ENCODE peak calls at places on chromosomes 7 and 10, in ten cellular contexts. Z is GM12878, G is body of pancreas, B is suprapubic skin, W is sigmoid colon, C is A549, H is tibial nerve, M is HCT116, R is IMR-90, F is HepG2. X is an unnamed sample.

GRCh38 chr10:124156524-124157225 is 63.3 kb upstream of the CHST15 start:
- DNase-seq in R (no peak), Z (no peak), G (no peak), W (peak; percentile 52), H (no peak), C (no peak), M (no peak), F (no peak), B (no peak), X (peak; percentile 45)

GRCh38 chr10:117694251-117694650 is 151.7 kb downstream of the EMX2 start:
- DNase-seq in B (no peak), M (no peak), G (no peak), F (no peak), C (no peak), R (no peak), W (no peak), H (no peak), Z (no peak), X (no peak)

GRCh38 chr10:93193886-93194285 is 120.2 kb downstream of the CYP26A1 start:
- DNase-seq in W (no peak), Z (no peak), G (no peak), F (no peak), H (no peak), M (no peak), C (no peak), R (no peak), B (no peak), X (no peak)

GRCh38 chr7:53539558-53539957 is 504.1 kb downstream of the POM121L12 start:
- DNase-seq in B (no peak), H (no peak), C (no peak), F (no peak), M (no peak), G (no peak), W (no peak), Z (no peak), R (no peak), X (no peak)

GRCh38 chr7:73429218-73429617 is 4.4 kb upstream of the FZD9 start:
- DNase-seq in F (no peak), B (no peak), W (no peak), R (peak; percentile 38), G (no peak), C (no peak), M (no peak), H (no peak), Z (no peak), X (no peak)

GRCh38 chr10:91389636-91390512 is 20.3 kb upstream of the HECTD2 start:
- DNase-seq in W (no peak), H (no peak), G (peak; percentile 38), R (peak; percentile 71), Z (no peak), C (peak; percentile 16), F (peak; percentile 54), M (peak; percentile 37), B (no peak), X (no peak)

GRCh38 chr7:43749383-43749940 is 9.0 kb upstream of the BLVRA start:
- DNase-seq in Z (no peak), R (no peak), B (no peak), F (no peak), W (no peak), H (no peak), C (no peak), G (no peak), M (no peak), X (no peak)

GRCh38 chr10:16835223-16835622 is 18.0 kb upstream of the RSU1 start:
- DNase-seq in M (no peak), H (no peak), W (no peak), Z (no peak), F (no peak), B (no peak), G (peak; percentile 49), C (no peak), R (no peak), X (no peak)

GRCh38 chr7:65812281-65812680 is 60.6 kb upstream of the VKORC1L1 start:
- DNase-seq in H (no peak), G (no peak), Z (no peak), W (no peak), M (no peak), B (no peak), F (no peak), R (peak; percentile 72), C (no peak), X (no peak)

GRCh38 chr7:18153183-18153748 is 125.6 kb upstream of the PRPS1L1 start:
- DNase-seq in B (no peak), R (no peak), W (no peak), H (no peak), M (no peak), F (no peak), Z (no peak), G (no peak), C (no peak), X (no peak)

GRCh38 chr7:155543011-155543881 is 3.1 kb downstream of the CNPY1 start:
- DNase-seq in F (peak; percentile 34), W (no peak), B (no peak), R (peak; percentile 5), H (no peak), C (no peak), Z (no peak), G (no peak), M (no peak), X (no peak)

GRCh38 chr7:35384761-35385700 is 131.1 kb upstream of the TBX20 start:
- DNase-seq in F (no peak), Z (no peak), W (no peak), H (no peak), M (no peak), B (no peak), C (no peak), R (no peak), G (no peak), X (peak; percentile 78)

GRCh38 chr7:47624660-47625059 is 42.7 kb upstream of the TNS3 start:
- DNase-seq in F (no peak), G (no peak), B (no peak), H (no peak), Z (no peak), C (no peak), M (no peak), W (no peak), R (no peak), X (no peak)

GRCh38 chr7:47622586-47622945 is 40.7 kb upstream of the TNS3 start:
- DNase-seq in H (no peak), C (no peak), W (no peak), M (no peak), F (no peak), R (no peak), Z (no peak), B (no peak), G (no peak), X (no peak)

GRCh38 chr7:47621985-47622561 is 40.2 kb upstream of the TNS3 start:
- DNase-seq in C (no peak), H (no peak), W (no peak), F (no peak), Z (no peak), M (no peak), R (no peak), G (no peak), B (no peak), X (no peak)

GRCh38 chr7:47621347-47621746 is 39.4 kb upstream of the TNS3 start:
- DNase-seq in H (no peak), B (no peak), C (no peak), M (no peak), W (no peak), G (no peak), R (no peak), F (no peak), Z (no peak), X (no peak)

GRCh38 chr7:47622946-47623640 is 41.2 kb upstream of the TNS3 start:
- DNase-seq in M (no peak), H (no peak), R (peak; percentile 97), C (no peak), Z (no peak), B (no peak), G (peak; percentile 63), F (peak; percentile 89), W (peak; percentile 85), X (peak; percentile 65)
- H3K4me1 ChIP-seq in M (no peaks in the 10 kb centered on the region), H (peaks cover 23% of the 10 kb centered on the region), R (peaks cover 18% of the 10 kb centered on the region), C (peaks cover 45% of the 10 kb centered on the region), Z (peaks cover 10% of the 10 kb centered on the region), B (peaks cover 12% of the 10 kb centered on the region), G (peaks cover 21% of the 10 kb centered on the region), F (peaks cover 64% of the 10 kb centered on the region), W (peaks cover 33% of the 10 kb centered on the region), X (no peaks in the 10 kb centered on the region)

GRCh38 chr10:133121479-133121878 is 33.8 kb downstream of the ADGRA1 start:
- DNase-seq in Z (no peak), H (no peak), G (no peak), W (no peak), R (no peak), F (no peak), C (no peak), B (no peak), M (no peak), X (peak; percentile 20)
- TF ChIP-seq POLR2A in Z (no peak), H (no peak), G (no peak), W (no peak), R (no peak), F (no peak), C (no peak), B (no peak), M (no peak), X (no peak)

DNA sequence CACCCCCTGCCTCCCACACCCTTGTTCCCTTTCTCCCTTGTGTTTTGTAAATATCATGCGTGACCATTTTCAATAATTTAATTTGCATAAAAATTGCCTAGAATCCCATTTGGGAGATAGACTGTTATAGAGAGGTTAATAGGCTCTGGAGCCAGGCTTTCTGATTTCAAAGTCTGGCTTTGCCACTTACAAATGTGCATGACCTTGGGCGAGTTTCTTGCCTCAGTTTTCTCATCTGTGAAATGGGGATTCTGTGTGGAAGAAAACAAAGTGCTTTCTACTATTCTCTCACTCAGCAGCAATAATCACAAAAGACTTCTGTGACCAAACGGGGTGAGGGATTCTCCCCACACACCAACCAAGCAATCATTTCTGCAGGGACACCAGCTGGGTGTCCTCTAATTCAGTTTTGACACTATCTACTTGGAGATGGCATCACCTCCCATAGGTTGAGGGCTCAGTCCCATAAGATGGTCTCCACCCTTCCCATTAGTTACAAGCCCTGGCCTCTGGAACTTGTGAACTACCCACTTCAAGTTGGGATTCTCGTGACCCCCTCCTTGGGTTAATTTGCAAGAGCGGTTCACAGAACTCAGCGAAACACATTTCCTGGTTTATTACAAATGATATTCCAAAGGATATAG is 3.5 kb upstream of the ZNF22 start:
- DNase-seq in H (no peak), W (no peak), F (no peak), G (no peak), B (no peak), M (no peak), R (no peak), C (no peak), Z (no peak), X (no peak)
- H3K4me1 ChIP-seq in H (peaks cover 84% of the 10 kb centered on the region), W (peaks cover 41% of the 10 kb centered on the region), F (peaks cover 95% of the 10 kb centered on the region), G (peaks cover 81% of the 10 kb centered on the region), B (peaks cover 73% of the 10 kb centered on the region), M (no peaks in the 10 kb centered on the region), R (peaks cover 47% of the 10 kb centered on the region), C (peaks cover 3% of the 10 kb centered on the region), Z (peaks cover 10% of the 10 kb centered on the region), X (peaks cover 42% of the 10 kb centered on the region)

GRCh38 chr7:139133335-139134139 is 24.0 kb upstream of the ZC3HAV1 start:
- DNase-seq in M (peak; percentile 82), Z (peak; percentile 53), F (peak; percentile 70), G (peak; percentile 86), W (peak; percentile 91), C (peak; percentile 87), R (peak; percentile 86), B (peak; percentile 96), H (peak; percentile 71), X (peak; percentile 87)
- TF ChIP-seq POLR2A in M (peak; percentile 59), Z (peak; percentile 75), F (no peak), G (no peak), W (no peak), C (peak; percentile 83), R (no peak), B (no peak), H (no peak), X (peak; percentile 11)

X was measured in heart left ventricle.